ENCODE peak calls at places on chromosomes 2 and 18, in seven cellular contexts. L is activated T-cell treated with anti-CD3 and anti-CD28 coated beads, Interleukin-2, amount 50 U/mL, for 72 hours; B is non-pigmented ciliary epithelial cell; E is sigmoid colon; N is erythroblast; Q is iris pigment epithelial cell; X is neural progenitor cell. S is an unnamed sample.

GRCh38 chr2:232611559-232612218 is 21.7 kb upstream of the EFHD1 start:
- DNase-seq in L (peak), B (peak), E (no peak), N (peak), Q (peak), X (peak), S (peak)

GRCh38 chr18:57585421-57585820 is 1.1 kb downstream of the FECH start:
- DNase-seq in L (no peak), B (no peak), E (no peak), N (peak), Q (no peak), X (peak), S (no peak)

GRCh38 chr2:101400048-101400447 is 12.7 kb upstream of the CREG2 start:
- DNase-seq in L (no peak), B (no peak), E (no peak), N (no peak), Q (peak), X (no peak), S (no peak)

GRCh38 chr2:71756280-71756906 is 303.0 kb downstream of the DYSF start:
- DNase-seq in L (no peak), B (no peak), E (no peak), N (no peak), Q (no peak), X (no peak), S (no peak)

GRCh38 chr18:54880706-54881105 is 52.4 kb downstream of the RAB27B start:
- DNase-seq in L (no peak), B (peak), E (no peak), N (peak), Q (peak), X (no peak), S (no peak)

GRCh38 chr2:26706616-26707473 is 14.3 kb downstream of the KCNK3 start:
- DNase-seq in L (no peak), B (no peak), E (no peak), N (no peak), Q (no peak), X (peak), S (no peak)

GRCh38 chr2:72096181-72096580 is 51.5 kb downstream of the CYP26B1 start:
- DNase-seq in L (no peak), B (no peak), E (no peak), N (no peak), Q (no peak), X (no peak), S (no peak)

GRCh38 chr2:46014911-46015654 is 282.1 kb upstream of the EPAS1 start:
- DNase-seq in L (no peak), B (no peak), E (no peak), N (no peak), Q (peak), X (peak), S (no peak)

GRCh38 chr2:175698076-175698475 is 304.0 kb downstream of the LNPK start:
- DNase-seq in L (no peak), B (no peak), E (no peak), N (no peak), Q (no peak), X (no peak), S (no peak)

GRCh38 chr2:3492951-3493609 is 26.3 kb downstream of the ADI1 start:
- DNase-seq in L (no peak), B (peak), E (no peak), N (no peak), Q (peak), X (no peak), S (no peak)

S was measured in GM20000.